ENCODE peak calls at places on chromosomes 4 and X, in four cellular contexts. F, E, R and H are unnamed samples.

GRCh38 chrX:33205321-33205720 is 6.0 kb downstream of the DMD start:
- DNase-seq in F (no peak), E (no peak), R (no peak), H (no peak)

GRCh38 chrX:126141014-126141413 is 25.1 kb downstream of the DCAF12L2 start:
- DNase-seq in F (no peak), E (no peak), R (no peak), H (no peak)

GRCh38 chr4:41797260-41797659 is 48.7 kb upstream of the PHOX2B start:
- DNase-seq in F (no peak), E (no peak), R (no peak), H (no peak)

GRCh38 chr4:153483432-153484418 is 17.6 kb downstream of the TMEM131L start:
- DNase-seq in F (no peak), E (no peak), R (no peak), H (no peak)

GRCh38 chrX:65821721-65822496 is 154.5 kb downstream of the MSN start:
- DNase-seq in F (no peak), E (peak), R (peak), H (no peak)

GRCh38 chrX:29775890-29776289 is 439.5 kb upstream of the MAGEB2 start:
- DNase-seq in F (no peak), E (no peak), R (no peak), H (no peak)

GRCh38 chr4:174423257-174423944 is 98.9 kb downstream of the HPGD start:
- DNase-seq in F (no peak), E (no peak), R (peak), H (peak)

GRCh38 chr4:118034061-118034785 is at the start of gene NDST3:
- DNase-seq in F (peak), E (no peak), R (no peak), H (peak)

GRCh38 chrX:13647709-13648212 is 5.2 kb upstream of the TCEANC start:
- DNase-seq in F (peak), E (no peak), R (peak), H (no peak)

GRCh38 chr4:104859601-104860000 is 287.1 kb upstream of the TET2 start:
- DNase-seq in F (no peak), E (no peak), R (no peak), H (no peak)

GRCh38 chrX:40260123-40260751 is 162.5 kb upstream of the BCOR start:
- DNase-seq in F (peak), E (no peak), R (no peak), H (no peak)

GRCh38 chr4:1488831-1489638 is 82.8 kb upstream of the NKX1-1 start:
- DNase-seq in F (no peak), E (no peak), R (no peak), H (no peak)

GRCh38 chr4:138182838-138183426 is 59.2 kb downstream of the SLC7A11 start:
- DNase-seq in F (peak), E (no peak), R (no peak), H (peak)

GRCh38 chrX:21645437-21646220 is 12.5 kb downstream of the KLHL34 start:
- DNase-seq in F (no peak), E (no peak), R (no peak), H (no peak)

GRCh38 chrX:118736394-118737010 is 9.1 kb downstream of the IL13RA1 start:
- DNase-seq in F (no peak), E (no peak), R (no peak), H (no peak)

GRCh38 chr4:158823461-158823873 is 54.6 kb downstream of the FNIP2 start:
- DNase-seq in F (no peak), E (no peak), R (no peak), H (no peak)

GRCh38 chr4:56907009-56907408 is 691 bp upstream of the REST start:
- DNase-seq in F (no peak), E (no peak), R (peak), H (no peak)